ENCODE peak calls at places on chromosomes 3 and 15, in four cellular contexts. One of them, this sample, is unnamed.

GRCh38 chr3:105513042-105513441 is 146.3 kb downstream of the ALCAM start:
- DNase-seq in GM12878: no peak
- DNase-seq in H1: no peak
- DNase-seq in HepG2: no peak
- DNase-seq in this sample: no peak

GRCh38 chr3:62233065-62233464 is 140.3 kb downstream of the FEZF2 start:
- DNase-seq in H1: no peak
- DNase-seq in HepG2: no peak
- DNase-seq in GM12878: no peak
- DNase-seq in this sample: peak; percentile 6

GRCh38 chr15:57785959-57786358 is 79.4 kb downstream of the POLR2M start:
- DNase-seq in H1: no peak
- DNase-seq in GM12878: no peak
- DNase-seq in HepG2: no peak
- DNase-seq in this sample: no peak

GRCh38 chr3:94069242-94069813 is 6.5 kb downstream of the NSUN3 start:
- DNase-seq in GM12878: no peak
- DNase-seq in H1: no peak
- DNase-seq in HepG2: peak; percentile 3
- DNase-seq in this sample: no peak

GRCh38 chr3:137930976-137931375 is 79.0 kb upstream of the CLDN18 start:
- DNase-seq in H1: no peak
- DNase-seq in HepG2: no peak
- DNase-seq in GM12878: no peak
- DNase-seq in this sample: no peak

GRCh38 chr15:98126326-98127090 is 166.0 kb downstream of the ARRDC4 start:
- DNase-seq in HepG2: no peak
- DNase-seq in GM12878: no peak
- DNase-seq in H1: no peak
- DNase-seq in this sample: no peak

GRCh38 chr3:27289769-27290413 is 79.3 kb downstream of the NEK10 start:
- DNase-seq in H1: no peak
- DNase-seq in GM12878: no peak
- DNase-seq in HepG2: no peak
- DNase-seq in this sample: no peak

GRCh38 chr15:22979699-22980188 is 424 bp downstream of the CYFIP1 start:
- DNase-seq in GM12878: no peak
- DNase-seq in H1: no peak
- DNase-seq in HepG2: no peak
- DNase-seq in this sample: no peak

GRCh38 chr15:55993804-55994539 is 560 bp upstream of the NEDD4 start:
- DNase-seq in GM12878: no peak
- DNase-seq in H1: no peak
- DNase-seq in HepG2: peak; percentile 24
- DNase-seq in this sample: no peak

GRCh38 chr3:10164546-10165393 is at the start of gene IRAK2:
- DNase-seq in GM12878: no peak
- DNase-seq in HepG2: peak; percentile 35
- DNase-seq in H1: no peak
- DNase-seq in this sample: peak; percentile 92

GRCh38 chr15:81410318-81410753 is 36.3 kb upstream of the TMC3 start:
- DNase-seq in H1: peak; percentile 60
- DNase-seq in GM12878: no peak
- DNase-seq in HepG2: peak; percentile 20
- DNase-seq in this sample: no peak

GRCh38 chr15:56732135-56732880 is 1.0 kb downstream of the ZNF280D start:
- DNase-seq in GM12878: no peak
- DNase-seq in HepG2: peak; percentile 11
- DNase-seq in H1: no peak
- DNase-seq in this sample: no peak

GRCh38 chr3:58063424-58063823 is 55.2 kb downstream of the FLNB start:
- DNase-seq in GM12878: no peak
- DNase-seq in H1: no peak
- DNase-seq in HepG2: no peak
- DNase-seq in this sample: no peak

GRCh38 chr3:29186982-29187718 is 93.7 kb upstream of the RBMS3 start:
- DNase-seq in GM12878: no peak
- DNase-seq in H1: no peak
- DNase-seq in HepG2: no peak
- DNase-seq in this sample: no peak

GRCh38 chr15:80073197-80073596 is 13.7 kb downstream of the ZFAND6 start:
- DNase-seq in H1: no peak
- DNase-seq in HepG2: no peak
- DNase-seq in GM12878: no peak
- DNase-seq in this sample: no peak

GRCh38 chr3:79767194-79767952 is 425 bp downstream of the ROBO1 start:
- DNase-seq in H1: no peak
- DNase-seq in HepG2: no peak
- DNase-seq in GM12878: no peak
- DNase-seq in this sample: no peak
- H3K4me3 ChIP-seq in H1: peak overlapping the region; percentile 69
- H3K4me3 ChIP-seq in HepG2: no peak overlapping the region
- H3K4me3 ChIP-seq in GM12878: no peak overlapping the region
- H3K4me3 ChIP-seq in this sample: no peak overlapping the region

DNA sequence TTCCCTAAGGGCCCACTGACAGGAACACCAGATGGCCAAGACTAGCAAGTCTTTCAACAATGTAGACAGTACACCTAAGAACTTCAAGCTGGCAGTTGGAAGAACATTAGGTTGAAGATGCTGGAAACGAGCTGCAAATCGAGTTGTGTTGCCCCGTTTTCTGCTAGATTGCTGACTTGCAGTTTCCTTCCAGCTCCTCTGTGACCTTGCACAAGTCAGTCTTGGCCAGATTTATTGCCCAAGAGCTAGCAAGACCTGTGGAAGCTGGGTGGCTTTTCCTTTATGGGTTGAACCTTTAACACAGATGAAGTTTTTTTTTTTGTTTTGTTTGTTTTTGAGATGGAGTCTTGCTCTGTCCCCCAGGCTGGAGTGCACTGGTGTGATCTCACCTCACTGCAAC is 2.9 kb upstream of the RBM6 start:
- DNase-seq in HepG2: no peak
- DNase-seq in GM12878: no peak
- DNase-seq in H1: no peak
- DNase-seq in this sample: no peak
- TF ChIP-seq CBX5 in HepG2: no peak
- TF ChIP-seq CBX5 in GM12878: no peak
- TF ChIP-seq CBX5 in H1: no peak
- TF ChIP-seq CBX5 in this sample: no peak

DNA sequence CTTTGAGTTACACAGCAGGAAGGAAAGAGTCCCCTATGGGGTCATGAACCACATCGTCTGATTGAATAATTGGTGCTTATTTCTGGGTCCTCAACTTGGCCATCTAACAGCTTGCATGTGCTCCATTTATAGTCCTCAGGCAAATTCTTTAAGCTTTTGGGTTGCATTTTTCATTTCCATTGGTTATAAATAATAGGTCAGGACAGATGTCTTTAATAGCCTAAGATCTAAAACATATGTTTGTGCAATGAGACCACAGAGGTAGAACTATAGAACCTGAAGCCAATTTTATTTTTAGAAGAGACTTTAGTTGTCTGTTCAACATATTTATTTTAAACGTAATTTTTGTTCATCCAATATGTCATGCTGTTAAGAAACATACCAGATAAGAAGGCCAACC is 43.2 kb downstream of the CD200R1L start:
- DNase-seq in GM12878: no peak
- DNase-seq in H1: no peak
- DNase-seq in HepG2: no peak
- DNase-seq in this sample: no peak
- H3K4me3 ChIP-seq in GM12878: no peak overlapping the region
- H3K4me3 ChIP-seq in H1: no peak overlapping the region
- H3K4me3 ChIP-seq in HepG2: no peak overlapping the region
- H3K4me3 ChIP-seq in this sample: no peak overlapping the region

DNA sequence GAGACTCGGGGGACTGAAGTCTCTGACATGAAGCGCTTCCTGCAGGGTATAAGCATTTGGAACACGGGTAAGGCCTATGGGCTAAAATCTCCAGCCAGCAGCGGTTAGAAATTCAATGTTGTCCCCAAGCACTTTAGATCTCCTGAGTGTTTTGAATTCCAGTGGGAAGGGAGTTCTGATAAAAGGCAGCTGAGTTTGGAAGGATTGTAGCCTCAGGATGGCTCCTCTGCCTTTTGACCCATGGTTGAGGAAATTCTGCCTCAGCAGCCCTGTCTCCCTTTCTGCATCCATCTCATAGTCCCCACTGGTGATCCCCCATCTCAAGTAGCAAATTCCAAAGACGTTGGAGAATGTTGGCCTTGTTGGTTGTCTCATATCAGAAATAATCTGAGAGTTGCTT is 24.2 kb upstream of the HACD2 start:
- DNase-seq in H1: no peak
- DNase-seq in HepG2: no peak
- DNase-seq in GM12878: no peak
- DNase-seq in this sample: no peak
- TF ChIP-seq CBX5 in H1: no peak
- TF ChIP-seq CBX5 in HepG2: no peak
- TF ChIP-seq CBX5 in GM12878: no peak
- TF ChIP-seq CBX5 in this sample: no peak

GRCh38 chr3:177210744-177211502 is 13.6 kb upstream of the TBL1XR1 start:
- DNase-seq in HepG2: no peak
- DNase-seq in GM12878: no peak
- DNase-seq in H1: no peak
- DNase-seq in this sample: no peak
- H3K4me3 ChIP-seq in HepG2: no peak overlapping the region
- H3K4me3 ChIP-seq in GM12878: no peak overlapping the region
- H3K4me3 ChIP-seq in H1: no peak overlapping the region
- H3K4me3 ChIP-seq in this sample: no peak overlapping the region

DNA sequence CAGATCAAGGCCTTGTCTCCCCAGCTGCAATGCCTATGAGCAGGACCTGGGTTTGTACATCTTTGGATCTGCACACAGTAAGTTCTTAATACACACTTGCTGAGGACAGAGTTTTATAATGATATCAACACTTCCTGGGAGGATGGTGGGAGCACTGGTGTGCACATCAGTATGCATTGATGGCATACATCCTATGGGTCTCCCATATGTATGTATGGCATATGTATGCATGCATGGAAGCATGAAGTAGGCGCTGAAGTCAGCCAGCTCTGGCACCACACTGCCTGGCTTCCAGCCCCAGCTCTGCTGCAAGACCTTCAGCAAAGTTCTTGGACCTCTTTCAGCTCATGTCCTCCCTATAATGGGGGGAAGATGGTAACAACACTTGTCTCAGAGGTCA is 68.2 kb downstream of the MYLK start:
- DNase-seq in GM12878: no peak
- DNase-seq in H1: no peak
- DNase-seq in HepG2: no peak
- DNase-seq in this sample: no peak
- TF ChIP-seq CBX5 in GM12878: no peak
- TF ChIP-seq CBX5 in H1: no peak
- TF ChIP-seq CBX5 in HepG2: no peak
- TF ChIP-seq CBX5 in this sample: no peak

DNA sequence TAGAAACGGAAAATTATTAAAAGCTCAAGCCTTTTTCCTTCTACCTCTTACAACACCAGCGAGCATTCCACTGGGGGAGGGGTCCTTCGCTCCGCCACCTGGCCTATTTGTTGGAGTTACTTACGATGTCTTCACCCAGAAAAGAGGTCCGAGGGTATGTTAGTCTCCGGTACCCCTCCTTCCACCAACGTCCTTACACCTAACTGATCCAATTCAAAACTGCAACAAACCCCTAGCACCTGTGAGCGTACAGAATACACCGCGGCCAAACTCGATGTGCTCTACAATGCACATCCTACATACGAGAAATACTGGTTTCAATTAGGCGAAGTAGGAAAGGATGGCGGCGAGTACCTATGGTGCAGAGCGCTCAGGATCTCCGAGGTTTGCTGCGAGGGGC is 958 bp downstream of the SLITRK3 start:
- DNase-seq in H1: no peak
- DNase-seq in GM12878: no peak
- DNase-seq in HepG2: no peak
- DNase-seq in this sample: no peak
- H3K4me3 ChIP-seq in H1: peak overlapping the region; percentile 83
- H3K4me3 ChIP-seq in GM12878: no peak overlapping the region
- H3K4me3 ChIP-seq in HepG2: no peak overlapping the region
- H3K4me3 ChIP-seq in this sample: no peak overlapping the region

GRCh38 chr15:84603630-84604379 is 3.0 kb downstream of the ZSCAN2 start:
- DNase-seq in HepG2: no peak
- DNase-seq in H1: peak; percentile 47
- DNase-seq in GM12878: no peak
- DNase-seq in this sample: no peak

GRCh38 chr15:84600687-84601554 is at the start of gene ZSCAN2:
- DNase-seq in GM12878: peak; percentile 66
- DNase-seq in HepG2: peak; percentile 91
- DNase-seq in H1: peak; percentile 89
- DNase-seq in this sample: peak; percentile 96

GRCh38 chr15:84599906-84600305 is 903 bp upstream of the ZSCAN2 start:
- DNase-seq in H1: no peak
- DNase-seq in GM12878: no peak
- DNase-seq in HepG2: no peak
- DNase-seq in this sample: no peak

GRCh38 chr15:84600331-84600686 is 500 bp upstream of the ZSCAN2 start:
- DNase-seq in H1: no peak
- DNase-seq in GM12878: no peak
- DNase-seq in HepG2: peak; percentile 75
- DNase-seq in this sample: peak; percentile 86

GRCh38 chr15:84601555-84601838 is 688 bp downstream of the ZSCAN2 start:
- DNase-seq in GM12878: no peak
- DNase-seq in HepG2: no peak
- DNase-seq in H1: no peak
- DNase-seq in this sample: no peak
- TF ChIP-seq CBX5 in GM12878: no peak
- TF ChIP-seq CBX5 in HepG2: no peak
- TF ChIP-seq CBX5 in H1: no peak
- TF ChIP-seq CBX5 in this sample: no peak